ENCODE peak calls at places on chromosome 17, in four cellular contexts. J, R, G and L are unnamed samples.

GRCh38 chr17:30113213-30113612 is 3.4 kb upstream of the NSRP1 start:
- DNase-seq in J (no peak), R (peak), G (no peak), L (no peak)

GRCh38 chr17:27848941-27849340 is 44.2 kb downstream of the LYRM9 start:
- DNase-seq in J (no peak), R (no peak), G (no peak), L (no peak)

GRCh38 chr17:49987290-49987585 is 7.8 kb downstream of the DLX3 start:
- DNase-seq in J (no peak), R (no peak), G (no peak), L (no peak)

GRCh38 chr17:27947005-27947406 is 53.8 kb upstream of the LYRM9 start:
- DNase-seq in J (no peak), R (no peak), G (no peak), L (no peak)

GRCh38 chr17:50423553-50424159 is 2.4 kb upstream of the ACSF2 start:
- DNase-seq in J (no peak), R (peak), G (peak), L (no peak)

GRCh38 chr17:44438634-44439033 is 49.2 kb upstream of the ITGA2B start:
- DNase-seq in J (peak), R (no peak), G (no peak), L (no peak)

GRCh38 chr17:19738757-19739156 is 9.3 kb downstream of the ALDH3A1 start:
- DNase-seq in J (no peak), R (no peak), G (no peak), L (no peak)

GRCh38 chr17:41308918-41309359 is at the start of gene KRTAP16-1:
- DNase-seq in J (no peak), R (no peak), G (no peak), L (no peak)

GRCh38 chr17:4204676-4205075 is 59.1 kb downstream of the ANKFY1 start:
- DNase-seq in J (peak), R (no peak), G (no peak), L (no peak)

GRCh38 chr17:3956983-3957382 is 7.3 kb downstream of the ATP2A3 start:
- DNase-seq in J (no peak), R (no peak), G (no peak), L (no peak)

GRCh38 chr17:76567634-76568432 is 17.8 kb downstream of the ST6GALNAC2 start:
- DNase-seq in J (no peak), R (peak), G (no peak), L (no peak)

GRCh38 chr17:5237541-5238016 is 2.9 kb upstream of the SCIMP start:
- DNase-seq in J (no peak), R (peak), G (peak), L (peak)

GRCh38 chr17:63452091-63452978 is 6.2 kb upstream of the CYB561 start:
- DNase-seq in J (no peak), R (no peak), G (no peak), L (no peak)

GRCh38 chr17:64984181-64984580 is 64.9 kb upstream of the LRRC37A3 start:
- DNase-seq in J (no peak), R (no peak), G (no peak), L (no peak)

GRCh38 chr17:22268214-22268911 is 576.0 kb downstream of the KCNJ18 start:
- DNase-seq in J (no peak), R (no peak), G (no peak), L (no peak)

GRCh38 chr17:75088465-75088895 is 726 bp downstream of the SLC16A5 start:
- DNase-seq in J (peak), R (no peak), G (no peak), L (no peak)

GRCh38 chr17:82302991-82303943 is 14.1 kb downstream of the CD7 start:
- DNase-seq in J (no peak), R (no peak), G (no peak), L (no peak)

GRCh38 chr17:82938486-82939212 is 98.8 kb upstream of the ZNF750 start:
- DNase-seq in J (peak), R (no peak), G (no peak), L (no peak)

GRCh38 chr17:6346986-6347385 is 87.9 kb downstream of the AIPL1 start:
- DNase-seq in J (no peak), R (no peak), G (no peak), L (no peak)

GRCh38 chr17:57305329-57305728 is 49.0 kb downstream of the MSI2 start:
- DNase-seq in J (no peak), R (no peak), G (no peak), L (no peak)

GRCh38 chr17:45782889-45783592 is 1.1 kb upstream of the CRHR1 start:
- DNase-seq in J (peak), R (no peak), G (no peak), L (peak)

GRCh38 chr17:57982452-57983170 is 5.4 kb downstream of the VEZF1 start:
- DNase-seq in J (peak), R (no peak), G (no peak), L (no peak)

GRCh38 chr17:41657936-41658335 is 30.7 kb upstream of the EIF1 start:
- DNase-seq in J (peak), R (no peak), G (no peak), L (no peak)

GRCh38 chr17:71342726-71343125 is 778.1 kb upstream of the SOX9 start:
- DNase-seq in J (no peak), R (no peak), G (no peak), L (no peak)

GRCh38 chr17:17749025-17749772 is 67.9 kb downstream of the RAI1 start:
- DNase-seq in J (no peak), R (no peak), G (no peak), L (peak)

GRCh38 chr17:16419929-16420271 is 4.5 kb downstream of the TRPV2 start:
- DNase-seq in J (no peak), R (peak), G (no peak), L (no peak)

GRCh38 chr17:68792042-68792685 is 163.0 kb downstream of the ABCA8 start:
- DNase-seq in J (no peak), R (no peak), G (no peak), L (no peak)

GRCh38 chr17:82806645-82807044 is 33.2 kb downstream of the ZNF750 start:
- DNase-seq in J (peak), R (no peak), G (no peak), L (no peak)

GRCh38 chr17:61571624-61572023 is 19.4 kb downstream of the NACA2 start:
- DNase-seq in J (no peak), R (no peak), G (no peak), L (no peak)

GRCh38 chr17:28929769-28930168 is 21.5 kb downstream of the PHF12 start:
- DNase-seq in J (no peak), R (no peak), G (no peak), L (no peak)

GRCh38 chr17:67403065-67403464 is 26.0 kb downstream of the PITPNC1 start:
- DNase-seq in J (no peak), R (no peak), G (no peak), L (no peak)

GRCh38 chr17:20116683-20117309 is 107.6 kb downstream of the SPECC1 start:
- DNase-seq in J (no peak), R (peak), G (peak), L (no peak)

GRCh38 chr17:64162575-64162974 is 32.6 kb upstream of the ERN1 start:
- DNase-seq in J (no peak), R (no peak), G (no peak), L (no peak)

GRCh38 chr17:57701121-57701520 is 44.0 kb downstream of the CCDC182 start:
- DNase-seq in J (no peak), R (no peak), G (no peak), L (no peak)

GRCh38 chr17:69557339-69557738 is 142.8 kb downstream of the MAP2K6 start:
- DNase-seq in J (no peak), R (peak), G (no peak), L (no peak)

GRCh38 chr17:48427598-48427997 is 2.4 kb downstream of the SKAP1 start:
- DNase-seq in J (no peak), R (peak), G (no peak), L (no peak)

GRCh38 chr17:1137465-1137894 is 42.3 kb downstream of the ABR start:
- DNase-seq in J (no peak), R (no peak), G (peak), L (no peak)

GRCh38 chr17:74737299-74738050 is 419 bp downstream of the RAB37 start:
- DNase-seq in J (peak), R (peak), G (peak), L (no peak)

GRCh38 chr17:78032166-78032565 is 73.7 kb downstream of the TNRC6C start:
- DNase-seq in J (no peak), R (peak), G (no peak), L (no peak)
- H3K27ac ChIP-seq in J (no peak), R (no peak), G (no peak), L (no peak)

GRCh38 chr17:2412561-2413021 is 11.7 kb upstream of the MNT start:
- DNase-seq in J (peak), R (no peak), G (no peak), L (peak)
- H3K27ac ChIP-seq in J (peak), R (no peak), G (peak), L (no peak)

GRCh38 chr17:79969906-79970305 is 65.8 kb downstream of the TBC1D16 start:
- DNase-seq in J (no peak), R (no peak), G (no peak), L (no peak)
- H3K27ac ChIP-seq in J (no peak), R (no peak), G (no peak), L (no peak)

GRCh38 chr17:72719582-72720493 is 372.6 kb downstream of the SLC39A11 start:
- DNase-seq in J (no peak), R (no peak), G (no peak), L (peak)

GRCh38 chr17:72720494-72720825 is 372.0 kb downstream of the SLC39A11 start:
- DNase-seq in J (no peak), R (no peak), G (no peak), L (no peak)

GRCh38 chr17:72717676-72718075 is 374.8 kb downstream of the SLC39A11 start:
- DNase-seq in J (no peak), R (peak), G (peak), L (no peak)

GRCh38 chr17:72717276-72717675 is 375.2 kb downstream of the SLC39A11 start:
- DNase-seq in J (no peak), R (no peak), G (no peak), L (no peak)

GRCh38 chr17:72719206-72719581 is 373.3 kb downstream of the SLC39A11 start:
- DNase-seq in J (no peak), R (no peak), G (no peak), L (no peak)
- H3K27ac ChIP-seq in J (no peak), R (no peak), G (no peak), L (no peak)

GRCh38 chr17:59972778-59973177 is 8.2 kb upstream of the RNFT1 start:
- DNase-seq in J (no peak), R (peak), G (no peak), L (no peak)
- H3K27ac ChIP-seq in J (no peak), R (no peak), G (no peak), L (no peak)